ENCODE peak calls at places on chromosome 4, in eight cellular contexts. C is IMR-90, U is A549, Y is esophagus squamous epithelium, A is mesenchymal stem cell, X is stomach, N is cardiac muscle cell, E is left ventricle myocardium inferior. Z is an unnamed sample.

GRCh38 chr4:169268951-169269781 is 1.6 kb downstream of the SH3RF1 start:
- DNase-seq in A (peak; percentile 81), X (no peak), U (peak; percentile 58), C (peak; percentile 87), E (no peak), Y (no peak), N (peak; percentile 90), Z (peak; percentile 82)

GRCh38 chr4:26161030-26161824 is 159.6 kb upstream of the RBPJ start:
- DNase-seq in C (no peak), A (no peak), Y (no peak), E (no peak), U (no peak), N (no peak), X (no peak), Z (no peak)

GRCh38 chr4:186243331-186243730 is 16.0 kb downstream of the KLKB1 start:
- DNase-seq in X (no peak), C (no peak), A (no peak), Y (no peak), N (no peak), U (no peak), E (no peak), Z (no peak)

GRCh38 chr4:86421461-86421860 is 61.6 kb upstream of the MAPK10 start:
- DNase-seq in E (no peak), C (no peak), Y (no peak), A (no peak), N (no peak), X (no peak), U (no peak), Z (no peak)

GRCh38 chr4:107951551-107951950 is 20.2 kb downstream of the CYP2U1 start:
- DNase-seq in Y (no peak), N (peak; percentile 21), U (no peak), A (peak; percentile 68), E (no peak), C (peak; percentile 89), X (no peak), Z (no peak)

GRCh38 chr4:175542787-175543186 is 269.3 kb downstream of the GPM6A start:
- DNase-seq in X (no peak), N (no peak), Y (no peak), C (no peak), E (no peak), A (no peak), U (no peak), Z (no peak)

GRCh38 chr4:43456383-43456782 is 563.9 kb downstream of the GRXCR1 start:
- DNase-seq in A (peak; percentile 40), X (no peak), N (peak; percentile 86), C (peak; percentile 81), E (no peak), U (no peak), Y (no peak), Z (no peak)

GRCh38 chr4:83241132-83241531 is 43.5 kb downstream of the COQ2 start:
- DNase-seq in Y (no peak), X (no peak), E (no peak), U (no peak), A (no peak), C (no peak), N (no peak), Z (no peak)

GRCh38 chr4:174763454-174764104 is 65.5 kb downstream of the GLRA3 start:
- DNase-seq in U (no peak), Y (no peak), E (no peak), A (no peak), N (no peak), C (no peak), X (no peak), Z (no peak)

GRCh38 chr4:74418063-74418670 is 26.8 kb upstream of the AREG start:
- DNase-seq in C (peak; percentile 87), U (peak; percentile 48), E (no peak), N (peak; percentile 91), X (no peak), A (peak; percentile 70), Y (no peak), Z (peak; percentile 25)

GRCh38 chr4:125838924-125839323 is 524.2 kb downstream of the FAT4 start:
- DNase-seq in C (peak; percentile 13), U (no peak), X (no peak), E (no peak), Y (no peak), A (peak; percentile 3), N (no peak), Z (no peak)

GRCh38 chr4:111991797-111992196 is 153.5 kb upstream of the FAM241A start:
- DNase-seq in U (peak; percentile 56), N (peak; percentile 30), E (no peak), C (peak; percentile 53), Y (no peak), A (peak; percentile 94), X (no peak), Z (peak; percentile 40)

GRCh38 chr4:154720123-154720522 is 23.7 kb upstream of the LRAT start:
- DNase-seq in A (no peak), C (no peak), E (no peak), X (no peak), N (no peak), Y (no peak), U (no peak), Z (no peak)

GRCh38 chr4:12897954-12898353 is 586.2 kb downstream of the RAB28 start:
- DNase-seq in N (no peak), E (no peak), X (no peak), C (no peak), A (no peak), Y (no peak), U (no peak), Z (no peak)

GRCh38 chr4:43282534-43282933 is 390.0 kb downstream of the GRXCR1 start:
- DNase-seq in X (no peak), Y (no peak), N (no peak), E (no peak), U (no peak), C (no peak), A (no peak), Z (no peak)

GRCh38 chr4:55117511-55117910 is 7.9 kb downstream of the KDR start:
- DNase-seq in E (no peak), C (no peak), X (no peak), N (peak; percentile 36), A (no peak), Y (no peak), U (no peak), Z (no peak)

GRCh38 chr4:70747874-70748273 is 26.1 kb downstream of the RUFY3 start:
- DNase-seq in C (peak; percentile 81), E (no peak), N (peak; percentile 38), A (no peak), U (no peak), Y (no peak), X (no peak), Z (no peak)

GRCh38 chr4:176927664-176928063 is 134.9 kb upstream of the VEGFC start:
- DNase-seq in X (no peak), Y (no peak), A (peak; percentile 35), E (no peak), C (peak; percentile 94), N (peak; percentile 79), U (peak; percentile 22), Z (no peak)

GRCh38 chr4:62797221-62797620 is 1597.1 kb downstream of the ADGRL3 start:
- DNase-seq in Y (no peak), C (no peak), A (no peak), X (no peak), N (no peak), U (no peak), E (no peak), Z (no peak)

GRCh38 chr4:25346913-25347312 is 30.1 kb upstream of the ANAPC4 start:
- DNase-seq in C (no peak), A (no peak), N (no peak), X (no peak), Y (no peak), U (no peak), E (no peak), Z (no peak)

GRCh38 chr4:151431728-151432127 is 22.8 kb downstream of the FHIP1A start:
- DNase-seq in N (no peak), X (no peak), Y (no peak), E (no peak), C (no peak), A (no peak), U (no peak), Z (no peak)

GRCh38 chr4:36277533-36277932 is 3.9 kb upstream of the DTHD1 start:
- DNase-seq in N (no peak), Y (no peak), C (no peak), E (no peak), X (no peak), U (no peak), A (no peak), Z (no peak)
- H3K27ac ChIP-seq in N (no peak overlapping the region), Y (no peak overlapping the region), C (no peak overlapping the region), E (no peak overlapping the region), X (no peak overlapping the region), U (no peak overlapping the region), A (no peak overlapping the region), Z (no peak overlapping the region)

DNA sequence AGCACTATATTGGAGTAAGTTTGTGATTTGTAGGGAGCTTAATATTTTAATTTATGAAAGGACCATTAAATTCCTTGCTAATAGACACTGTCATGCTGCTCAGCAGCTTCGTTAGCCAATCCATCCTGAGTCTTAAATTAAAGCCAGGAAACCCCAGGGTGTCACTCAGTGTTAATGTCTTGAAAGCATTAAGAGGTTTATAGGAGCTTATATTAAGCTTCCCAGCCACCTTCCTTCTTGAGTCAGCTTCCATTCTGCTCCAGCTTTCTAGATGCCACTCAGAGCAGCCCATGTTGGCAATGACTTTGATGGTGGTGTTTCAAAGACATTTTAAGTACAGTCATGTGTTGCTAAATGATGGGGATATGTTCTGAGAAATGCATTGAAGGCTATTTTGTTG is 27.1 kb upstream of the PROM1 start:
- DNase-seq in C (no peak), X (no peak), A (no peak), E (no peak), U (no peak), Y (no peak), N (no peak), Z (no peak)
- H3K27ac ChIP-seq in C (no peak overlapping the region), X (no peak overlapping the region), A (no peak overlapping the region), E (no peak overlapping the region), U (no peak overlapping the region), Y (no peak overlapping the region), N (no peak overlapping the region), Z (no peak overlapping the region)

DNA sequence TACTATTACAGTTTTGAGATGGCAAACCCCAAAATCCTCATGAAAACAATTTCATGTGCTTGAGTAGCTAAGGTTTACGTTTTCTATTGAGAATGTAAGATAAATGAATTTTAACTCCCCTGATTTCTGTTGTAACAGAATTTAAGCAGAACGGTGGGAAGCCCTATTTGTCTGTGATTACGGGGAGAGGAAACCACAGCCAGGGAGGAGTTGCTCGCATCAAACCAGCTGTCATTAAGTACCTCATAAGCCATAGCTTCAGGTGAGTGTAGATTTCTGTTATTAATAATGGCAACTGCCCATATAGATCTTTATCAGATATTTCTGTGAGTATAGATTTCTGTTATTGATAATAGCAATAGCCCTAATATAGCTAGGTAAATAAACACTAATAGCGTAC is 44.2 kb upstream of the RHOH start:
- DNase-seq in E (no peak), C (no peak), N (no peak), X (no peak), Y (no peak), U (no peak), A (no peak), Z (peak; percentile 16)
- H3K27ac ChIP-seq in E (no peak overlapping the region), C (no peak overlapping the region), N (no peak overlapping the region), X (no peak overlapping the region), Y (no peak overlapping the region), U (no peak overlapping the region), A (no peak overlapping the region), Z (no peak overlapping the region)

DNA sequence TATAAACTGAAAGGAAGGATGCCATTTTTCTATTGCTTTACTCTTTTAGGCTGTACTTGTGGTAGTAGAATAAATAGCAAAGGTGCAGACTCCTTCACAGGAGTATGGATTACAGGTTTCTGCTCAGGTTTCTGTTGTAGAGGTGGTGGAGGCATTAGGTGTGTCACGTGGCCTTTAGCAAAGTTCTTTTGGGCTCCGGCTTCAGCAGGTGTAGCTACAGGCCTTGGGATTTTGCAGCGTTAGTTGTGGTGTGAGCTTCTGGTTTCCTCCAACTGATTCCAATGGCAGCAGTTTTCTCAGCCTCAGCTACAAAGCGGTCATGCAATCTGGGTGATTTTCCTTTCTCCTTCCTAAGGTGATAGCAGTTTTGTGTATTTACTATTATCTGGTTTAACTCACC is 255.8 kb upstream of the GK2 start:
- DNase-seq in U (no peak), E (no peak), Y (no peak), A (no peak), N (no peak), C (no peak), X (no peak), Z (no peak)
- H3K27ac ChIP-seq in U (no peak overlapping the region), E (no peak overlapping the region), Y (no peak overlapping the region), A (no peak overlapping the region), N (no peak overlapping the region), C (no peak overlapping the region), X (no peak overlapping the region), Z (no peak overlapping the region)

Z was measured in small intestine.